ENCODE peak calls at places on chromosome 15, in five cellular contexts. H is adrenal gland; T is activated CD8-positive, alpha-beta memory T cell treated with anti-CD3 and anti-CD28 coated beads for 48 hours; G is activated effector memory CD4-positive, alpha-beta T cell treated with anti-CD3 and anti-CD28 coated beads, Interleukin-2, amount 50 U/mL, for 16 hours; O is aorta. K is an unnamed sample.

GRCh38 chr15:84818221-84819131 is 1.3 kb downstream of the ALPK3 start:
- DNase-seq in T (no peak), H (peak; percentile 65), G (no peak), O (no peak), K (no peak)

GRCh38 chr15:82951472-82952155 is 906 bp downstream of the HOMER2 start:
- DNase-seq in O (no peak), T (no peak), H (no peak), G (no peak), K (no peak)

GRCh38 chr15:45276851-45277250 is 24.8 kb downstream of the SLC28A2 start:
- DNase-seq in G (no peak), H (no peak), O (no peak), T (no peak), K (no peak)

GRCh38 chr15:81113861-81114261 is 20.2 kb upstream of the CFAP161 start:
- DNase-seq in O (no peak), G (no peak), H (no peak), T (no peak), K (no peak)

GRCh38 chr15:95247068-95247984 is 1016.0 kb downstream of the MCTP2 start:
- DNase-seq in G (no peak), H (no peak), T (no peak), O (no peak), K (peak; percentile 92)

GRCh38 chr15:60745469-60745971 is 266.6 kb upstream of the ICE2 start:
- DNase-seq in O (no peak), G (no peak), T (no peak), H (no peak), K (no peak)

GRCh38 chr15:70710714-70711113 is 52.6 kb downstream of the UACA start:
- DNase-seq in O (no peak), H (no peak), T (no peak), G (no peak), K (no peak)

GRCh38 chr15:29097168-29097567 is 172.5 kb downstream of the NSMCE3 start:
- DNase-seq in G (no peak), H (no peak), T (no peak), O (peak; percentile 59), K (no peak)

GRCh38 chr15:39828374-39828931 is 45.8 kb upstream of the FSIP1 start:
- DNase-seq in G (no peak), T (no peak), H (no peak), O (peak; percentile 76), K (no peak)

GRCh38 chr15:64536244-64536836 is 76.0 kb downstream of the ZNF609 start:
- DNase-seq in T (no peak), G (no peak), O (no peak), H (no peak), K (peak; percentile 79)

GRCh38 chr15:67373266-67373665 is 118.7 kb downstream of the IQCH start:
- DNase-seq in T (no peak), H (no peak), G (no peak), O (no peak), K (no peak)

GRCh38 chr15:94522125-94522524 is 290.8 kb downstream of the MCTP2 start:
- DNase-seq in G (no peak), T (no peak), O (no peak), H (no peak), K (no peak)

GRCh38 chr15:64264511-64264910 is 91.5 kb downstream of the CSNK1G1 start:
- DNase-seq in G (no peak), H (no peak), O (no peak), T (no peak), K (no peak)

GRCh38 chr15:76963596-76963995 is 31.3 kb upstream of the PSTPIP1 start:
- DNase-seq in O (no peak), T (no peak), H (no peak), G (no peak), K (no peak)

GRCh38 chr15:29093696-29094343 is 175.8 kb downstream of the NSMCE3 start:
- DNase-seq in G (no peak), H (no peak), O (peak; percentile 62), T (no peak), K (no peak)

GRCh38 chr15:101489236-101489632 is 273 bp downstream of the PCSK6 start:
- DNase-seq in G (no peak), O (no peak), T (no peak), H (peak; percentile 45), K (peak; percentile 18)

GRCh38 chr15:96115642-96116041 is 214.9 kb upstream of the NR2F2 start:
- DNase-seq in T (no peak), G (no peak), O (no peak), H (no peak), K (no peak)

GRCh38 chr15:40936234-40936708 is 7.1 kb downstream of the DLL4 start:
- DNase-seq in O (no peak), T (no peak), H (no peak), G (no peak), K (no peak)

GRCh38 chr15:31782016-31782783 is 248.1 kb upstream of the CHRNA7 start:
- DNase-seq in T (no peak), O (no peak), G (no peak), H (no peak), K (no peak)

GRCh38 chr15:82551646-82552247 is 11.5 kb upstream of the RPS17 start:
- DNase-seq in G (no peak), O (no peak), T (no peak), H (no peak), K (no peak)

GRCh38 chr15:72312605-72313447 is 7.1 kb downstream of the CELF6 start:
- DNase-seq in H (peak; percentile 76), G (peak; percentile 84), O (peak; percentile 82), T (peak; percentile 26), K (peak; percentile 63)

GRCh38 chr15:71080705-71081104 is 34.6 kb upstream of the THSD4 start:
- DNase-seq in H (no peak), G (no peak), T (no peak), O (no peak), K (no peak)

GRCh38 chr15:20658024-20658423 is 116.4 kb upstream of the GOLGA6L6 start:
- DNase-seq in G (no peak), T (no peak), H (no peak), O (peak; percentile 67), K (no peak)

GRCh38 chr15:95298729-95299128 is 1031.8 kb upstream of the NR2F2 start:
- DNase-seq in H (no peak), O (no peak), T (no peak), G (no peak), K (no peak)

GRCh38 chr15:74867562-74868458 is 5.4 kb downstream of the SCAMP2 start:
- DNase-seq in G (no peak), H (no peak), T (no peak), O (no peak), K (no peak)

GRCh38 chr15:96851613-96852012 is 521.1 kb downstream of the NR2F2 start:
- DNase-seq in T (no peak), G (no peak), H (peak; percentile 13), O (no peak), K (no peak)

GRCh38 chr15:22257047-22257667 is 176.8 kb downstream of the OR4M2 start:
- DNase-seq in G (peak; percentile 75), T (no peak), H (no peak), O (peak; percentile 80), K (no peak)

GRCh38 chr15:59812889-59813288 is 123.8 kb upstream of the BNIP2 start:
- DNase-seq in T (no peak), O (no peak), H (no peak), G (no peak), K (no peak)

GRCh38 chr15:39939487-39940452 is 5.9 kb downstream of the EIF2AK4 start:
- DNase-seq in O (no peak), H (no peak), T (no peak), G (no peak), K (no peak)

GRCh38 chr15:80584561-80584964 is 110.5 kb upstream of the ABHD17C start:
- DNase-seq in O (no peak), G (no peak), T (no peak), H (no peak), K (no peak)

GRCh38 chr15:82133251-82133650 is 87.4 kb upstream of the MEX3B start:
- DNase-seq in O (no peak), H (no peak), G (no peak), T (no peak), K (no peak)